ENCODE peak calls at places on chromosomes 12 and 14, in ten cellular contexts. One of them, this sample, is unnamed.

GRCh38 chr14:68568907-68569545 is 223.8 kb downstream of the ZFP36L1 start:
- DNase-seq in IMR-90: no peak
- DNase-seq in astrocyte of the spinal cord: no peak
- DNase-seq in transverse colon: no peak
- DNase-seq in epithelial cell of esophagus: no peak
- DNase-seq in foreskin fibroblast: no peak
- DNase-seq in fibroblast of mammary gland: no peak
- DNase-seq in body of pancreas: no peak
- DNase-seq in HL-60: no peak
- DNase-seq in NB4: no peak
- DNase-seq in this sample: no peak

GRCh38 chr12:6382371-6382770 is 1.6 kb upstream of the LTBR start:
- DNase-seq in foreskin fibroblast: no peak
- DNase-seq in astrocyte of the spinal cord: no peak
- DNase-seq in transverse colon: no peak
- DNase-seq in IMR-90: no peak
- DNase-seq in body of pancreas: no peak
- DNase-seq in epithelial cell of esophagus: no peak
- DNase-seq in fibroblast of mammary gland: no peak
- DNase-seq in NB4: no peak
- DNase-seq in HL-60: no peak
- DNase-seq in this sample: no peak

GRCh38 chr14:69673099-69673498 is 61.7 kb downstream of the SUSD6 start:
- DNase-seq in transverse colon: no peak
- DNase-seq in epithelial cell of esophagus: no peak
- DNase-seq in astrocyte of the spinal cord: no peak
- DNase-seq in foreskin fibroblast: no peak
- DNase-seq in NB4: no peak
- DNase-seq in body of pancreas: no peak
- DNase-seq in HL-60: peak
- DNase-seq in IMR-90: no peak
- DNase-seq in fibroblast of mammary gland: no peak
- DNase-seq in this sample: no peak

GRCh38 chr14:69901113-69901951 is 22.1 kb downstream of the SMOC1 start:
- DNase-seq in fibroblast of mammary gland: peak
- DNase-seq in astrocyte of the spinal cord: no peak
- DNase-seq in HL-60: no peak
- DNase-seq in body of pancreas: no peak
- DNase-seq in foreskin fibroblast: peak
- DNase-seq in transverse colon: no peak
- DNase-seq in epithelial cell of esophagus: peak
- DNase-seq in NB4: no peak
- DNase-seq in IMR-90: peak
- DNase-seq in this sample: no peak

GRCh38 chr12:46778415-46778814 is 47.4 kb downstream of the SLC38A4 start:
- DNase-seq in IMR-90: no peak
- DNase-seq in transverse colon: no peak
- DNase-seq in foreskin fibroblast: no peak
- DNase-seq in HL-60: no peak
- DNase-seq in NB4: no peak
- DNase-seq in fibroblast of mammary gland: no peak
- DNase-seq in epithelial cell of esophagus: no peak
- DNase-seq in body of pancreas: no peak
- DNase-seq in astrocyte of the spinal cord: no peak
- DNase-seq in this sample: no peak

GRCh38 chr12:13559318-13559978 is 362.9 kb downstream of the EMP1 start:
- DNase-seq in body of pancreas: peak
- DNase-seq in fibroblast of mammary gland: no peak
- DNase-seq in foreskin fibroblast: no peak
- DNase-seq in transverse colon: peak
- DNase-seq in astrocyte of the spinal cord: no peak
- DNase-seq in HL-60: no peak
- DNase-seq in IMR-90: no peak
- DNase-seq in NB4: no peak
- DNase-seq in epithelial cell of esophagus: peak
- DNase-seq in this sample: no peak

GRCh38 chr14:91884664-91885063 is 17.3 kb upstream of the TC2N start:
- DNase-seq in transverse colon: no peak
- DNase-seq in HL-60: no peak
- DNase-seq in fibroblast of mammary gland: no peak
- DNase-seq in foreskin fibroblast: no peak
- DNase-seq in IMR-90: no peak
- DNase-seq in astrocyte of the spinal cord: no peak
- DNase-seq in body of pancreas: no peak
- DNase-seq in NB4: no peak
- DNase-seq in epithelial cell of esophagus: no peak
- DNase-seq in this sample: no peak

GRCh38 chr12:107580750-107581529 is 104.7 kb upstream of the PWP1 start:
- DNase-seq in fibroblast of mammary gland: no peak
- DNase-seq in NB4: no peak
- DNase-seq in body of pancreas: no peak
- DNase-seq in HL-60: no peak
- DNase-seq in epithelial cell of esophagus: peak
- DNase-seq in IMR-90: no peak
- DNase-seq in transverse colon: no peak
- DNase-seq in foreskin fibroblast: no peak
- DNase-seq in astrocyte of the spinal cord: no peak
- DNase-seq in this sample: no peak

GRCh38 chr14:98195256-98195655 is 1076.7 kb downstream of the BCL11B start:
- DNase-seq in body of pancreas: no peak
- DNase-seq in HL-60: no peak
- DNase-seq in epithelial cell of esophagus: no peak
- DNase-seq in transverse colon: no peak
- DNase-seq in IMR-90: no peak
- DNase-seq in fibroblast of mammary gland: no peak
- DNase-seq in astrocyte of the spinal cord: no peak
- DNase-seq in foreskin fibroblast: no peak
- DNase-seq in NB4: no peak
- DNase-seq in this sample: no peak

GRCh38 chr14:50011242-50011641 is 105.1 kb downstream of the VCPKMT start:
- DNase-seq in foreskin fibroblast: no peak
- DNase-seq in HL-60: no peak
- DNase-seq in fibroblast of mammary gland: no peak
- DNase-seq in NB4: no peak
- DNase-seq in transverse colon: no peak
- DNase-seq in astrocyte of the spinal cord: no peak
- DNase-seq in epithelial cell of esophagus: no peak
- DNase-seq in body of pancreas: no peak
- DNase-seq in IMR-90: no peak
- DNase-seq in this sample: no peak

GRCh38 chr14:73829526-73830431 is 21.9 kb upstream of the PTGR2 start:
- DNase-seq in astrocyte of the spinal cord: peak
- DNase-seq in body of pancreas: no peak
- DNase-seq in IMR-90: peak
- DNase-seq in transverse colon: no peak
- DNase-seq in fibroblast of mammary gland: peak
- DNase-seq in foreskin fibroblast: peak
- DNase-seq in NB4: peak
- DNase-seq in epithelial cell of esophagus: peak
- DNase-seq in HL-60: peak
- DNase-seq in this sample: peak

GRCh38 chr14:45015133-45015532 is 53.1 kb downstream of the TOGARAM1 start:
- DNase-seq in fibroblast of mammary gland: no peak
- DNase-seq in IMR-90: no peak
- DNase-seq in HL-60: no peak
- DNase-seq in NB4: no peak
- DNase-seq in body of pancreas: no peak
- DNase-seq in epithelial cell of esophagus: no peak
- DNase-seq in transverse colon: no peak
- DNase-seq in foreskin fibroblast: no peak
- DNase-seq in astrocyte of the spinal cord: no peak
- DNase-seq in this sample: no peak

DNA sequence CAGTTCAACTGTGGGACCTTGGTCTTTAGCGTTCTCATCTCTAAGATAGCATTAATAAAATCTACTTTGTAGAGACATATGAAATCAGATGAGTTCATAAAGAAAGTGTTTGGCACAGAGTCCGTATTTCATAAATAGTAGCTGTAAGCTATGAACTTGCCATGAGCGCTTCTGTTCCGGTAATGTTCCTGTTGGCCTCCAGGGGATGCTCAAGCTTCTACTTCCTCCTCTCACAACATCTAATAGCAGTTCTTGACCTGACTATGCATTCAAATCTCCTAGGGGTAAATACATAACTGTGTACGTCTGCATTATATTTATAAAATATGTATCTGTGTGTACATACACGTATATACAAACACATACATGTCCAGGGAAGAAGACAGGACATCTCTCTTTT is 288.2 kb upstream of the TMPO start:
- DNase-seq in body of pancreas: no peak
- DNase-seq in fibroblast of mammary gland: peak
- DNase-seq in epithelial cell of esophagus: peak
- DNase-seq in HL-60: peak
- DNase-seq in transverse colon: no peak
- DNase-seq in foreskin fibroblast: no peak
- DNase-seq in astrocyte of the spinal cord: no peak
- DNase-seq in NB4: peak
- DNase-seq in IMR-90: peak
- DNase-seq in this sample: no peak
- TF ChIP-seq CTCF in body of pancreas: peak
- TF ChIP-seq CTCF in fibroblast of mammary gland: peak
- TF ChIP-seq CTCF in epithelial cell of esophagus: peak
- TF ChIP-seq CTCF in HL-60: peak
- TF ChIP-seq CTCF in transverse colon: peak
- TF ChIP-seq CTCF in foreskin fibroblast: peak
- TF ChIP-seq CTCF in astrocyte of the spinal cord: peak
- TF ChIP-seq CTCF in NB4: peak
- TF ChIP-seq CTCF in IMR-90: peak
- TF ChIP-seq CTCF in this sample: peak

DNA sequence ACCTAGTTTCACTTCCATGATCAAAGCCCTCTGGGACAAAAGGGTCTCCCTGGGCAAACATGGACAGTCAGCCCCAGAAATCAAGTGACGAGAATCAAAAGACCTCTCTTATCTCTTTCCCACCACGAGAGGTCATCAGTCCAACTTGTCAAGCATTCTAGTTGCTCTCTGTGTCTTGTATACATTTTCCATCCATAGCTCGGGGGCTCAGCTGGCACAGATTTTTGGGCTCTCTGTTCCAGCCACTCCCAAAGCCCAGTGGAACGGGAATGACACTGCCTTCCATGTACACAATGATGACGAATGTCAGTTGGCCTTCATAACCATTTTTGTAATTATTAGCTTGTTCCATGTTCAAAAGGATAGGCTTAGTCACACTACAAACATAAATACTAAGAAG is 29.7 kb downstream of the NOS1 start:
- DNase-seq in astrocyte of the spinal cord: no peak
- DNase-seq in body of pancreas: no peak
- DNase-seq in transverse colon: no peak
- DNase-seq in fibroblast of mammary gland: no peak
- DNase-seq in epithelial cell of esophagus: no peak
- DNase-seq in IMR-90: no peak
- DNase-seq in HL-60: no peak
- DNase-seq in NB4: peak
- DNase-seq in foreskin fibroblast: no peak
- DNase-seq in this sample: no peak
- TF ChIP-seq CTCF in astrocyte of the spinal cord: no peak
- TF ChIP-seq CTCF in body of pancreas: no peak
- TF ChIP-seq CTCF in transverse colon: no peak
- TF ChIP-seq CTCF in fibroblast of mammary gland: no peak
- TF ChIP-seq CTCF in epithelial cell of esophagus: no peak
- TF ChIP-seq CTCF in IMR-90: no peak
- TF ChIP-seq CTCF in HL-60: no peak
- TF ChIP-seq CTCF in NB4: peak
- TF ChIP-seq CTCF in foreskin fibroblast: no peak
- TF ChIP-seq CTCF in this sample: no peak

GRCh38 chr12:22627351-22627750 is 2.4 kb downstream of the ETNK1 start:
- DNase-seq in astrocyte of the spinal cord: peak
- DNase-seq in body of pancreas: no peak
- DNase-seq in epithelial cell of esophagus: no peak
- DNase-seq in transverse colon: no peak
- DNase-seq in HL-60: no peak
- DNase-seq in foreskin fibroblast: no peak
- DNase-seq in NB4: no peak
- DNase-seq in IMR-90: no peak
- DNase-seq in fibroblast of mammary gland: no peak
- DNase-seq in this sample: no peak

GRCh38 chr12:22625671-22626251 is 790 bp downstream of the ETNK1 start:
- DNase-seq in NB4: peak
- DNase-seq in foreskin fibroblast: peak
- DNase-seq in IMR-90: peak
- DNase-seq in astrocyte of the spinal cord: peak
- DNase-seq in fibroblast of mammary gland: peak
- DNase-seq in epithelial cell of esophagus: peak
- DNase-seq in transverse colon: peak
- DNase-seq in body of pancreas: peak
- DNase-seq in HL-60: peak
- DNase-seq in this sample: no peak

GRCh38 chr12:22624573-22624907 is 431 bp upstream of the ETNK1 start:
- DNase-seq in fibroblast of mammary gland: no peak
- DNase-seq in astrocyte of the spinal cord: no peak
- DNase-seq in epithelial cell of esophagus: no peak
- DNase-seq in foreskin fibroblast: no peak
- DNase-seq in HL-60: no peak
- DNase-seq in transverse colon: no peak
- DNase-seq in body of pancreas: no peak
- DNase-seq in IMR-90: no peak
- DNase-seq in NB4: no peak
- DNase-seq in this sample: no peak

GRCh38 chr12:22626429-22626828 is 1.5 kb downstream of the ETNK1 start:
- DNase-seq in HL-60: no peak
- DNase-seq in epithelial cell of esophagus: peak
- DNase-seq in astrocyte of the spinal cord: peak
- DNase-seq in fibroblast of mammary gland: peak
- DNase-seq in foreskin fibroblast: peak
- DNase-seq in body of pancreas: no peak
- DNase-seq in transverse colon: no peak
- DNase-seq in IMR-90: peak
- DNase-seq in NB4: peak
- DNase-seq in this sample: no peak

GRCh38 chr12:22624908-22625646 is at the start of gene ETNK1:
- DNase-seq in transverse colon: peak
- DNase-seq in fibroblast of mammary gland: peak
- DNase-seq in HL-60: peak
- DNase-seq in IMR-90: peak
- DNase-seq in NB4: peak
- DNase-seq in epithelial cell of esophagus: peak
- DNase-seq in astrocyte of the spinal cord: peak
- DNase-seq in body of pancreas: peak
- DNase-seq in foreskin fibroblast: peak
- DNase-seq in this sample: peak
- TF ChIP-seq CTCF in transverse colon: no peak
- TF ChIP-seq CTCF in fibroblast of mammary gland: no peak
- TF ChIP-seq CTCF in HL-60: no peak
- TF ChIP-seq CTCF in IMR-90: no peak
- TF ChIP-seq CTCF in NB4: no peak
- TF ChIP-seq CTCF in epithelial cell of esophagus: no peak
- TF ChIP-seq CTCF in astrocyte of the spinal cord: no peak
- TF ChIP-seq CTCF in body of pancreas: no peak
- TF ChIP-seq CTCF in foreskin fibroblast: no peak
- TF ChIP-seq CTCF in this sample: no peak

DNA sequence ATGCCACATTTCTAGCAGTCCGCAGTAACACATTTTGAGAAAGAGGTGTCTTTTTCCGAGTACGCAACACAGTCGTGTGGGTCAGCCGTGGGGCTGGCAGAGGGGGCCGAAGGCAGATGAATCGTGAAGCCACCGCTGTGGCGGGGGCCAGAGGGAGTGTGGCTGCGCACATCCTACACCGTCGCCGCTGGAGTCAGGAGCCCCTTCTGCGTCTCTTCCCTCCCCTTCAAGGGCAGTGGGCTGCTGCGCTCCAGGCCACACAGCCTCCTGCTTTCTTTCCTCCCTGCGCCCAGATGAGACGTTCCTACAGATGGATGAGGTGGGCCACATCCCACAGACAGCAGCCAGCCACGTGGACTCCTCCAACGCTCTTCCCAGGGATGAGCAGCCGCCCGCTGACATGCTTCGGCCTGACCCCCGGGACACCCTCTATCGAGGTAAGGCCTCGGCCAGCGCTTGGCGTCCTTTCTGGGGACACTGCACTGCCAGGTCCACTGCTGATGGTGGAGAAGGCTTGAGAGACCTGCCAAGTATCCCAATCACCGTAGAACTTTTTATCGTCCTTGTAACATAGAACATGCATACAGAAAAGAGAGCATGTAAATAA is 89.8 kb downstream of the B4GALNT3 start:
- DNase-seq in body of pancreas: no peak
- DNase-seq in HL-60: no peak
- DNase-seq in astrocyte of the spinal cord: no peak
- DNase-seq in NB4: no peak
- DNase-seq in fibroblast of mammary gland: no peak
- DNase-seq in IMR-90: no peak
- DNase-seq in epithelial cell of esophagus: no peak
- DNase-seq in transverse colon: no peak
- DNase-seq in foreskin fibroblast: no peak
- DNase-seq in this sample: no peak
- TF ChIP-seq CTCF in body of pancreas: no peak
- TF ChIP-seq CTCF in HL-60: no peak
- TF ChIP-seq CTCF in astrocyte of the spinal cord: no peak
- TF ChIP-seq CTCF in NB4: no peak
- TF ChIP-seq CTCF in fibroblast of mammary gland: no peak
- TF ChIP-seq CTCF in IMR-90: no peak
- TF ChIP-seq CTCF in epithelial cell of esophagus: no peak
- TF ChIP-seq CTCF in transverse colon: no peak
- TF ChIP-seq CTCF in foreskin fibroblast: no peak
- TF ChIP-seq CTCF in this sample: no peak